ENCODE peak calls at places on chromosomes 13 and 19, in six cellular contexts. F is fibroblast of lung, J is GM23338, W is PC-3, O is endothelial cell of umbilical vein, L is mammary epithelial cell. H is an unnamed sample.

GRCh38 chr19:38139122-38139521 is 84.9 kb downstream of the DPF1 start:
- DNase-seq in J (no peak), L (no peak), W (no peak), F (no peak), O (no peak), H (no peak)

GRCh38 chr19:14476663-14477401 is 1.7 kb upstream of the PTGER1 start:
- DNase-seq in J (no peak), W (peak; percentile 83), L (peak; percentile 71), O (no peak), F (peak; percentile 92), H (no peak)

GRCh38 chr13:80096383-80096782 is 244.5 kb downstream of the SPRY2 start:
- DNase-seq in J (no peak), O (no peak), W (no peak), F (no peak), L (no peak), H (no peak)

GRCh38 chr19:41541990-41542584 is 33.9 kb upstream of the CEACAM21 start:
- DNase-seq in J (peak; percentile 87), L (peak; percentile 14), W (peak; percentile 59), F (peak; percentile 21), O (peak; percentile 67), H (no peak)

GRCh38 chr19:57688011-57688763 is 6.4 kb downstream of the ZNF551 start:
- DNase-seq in W (peak; percentile 53), O (no peak), J (no peak), L (peak; percentile 20), F (no peak), H (no peak)

GRCh38 chr19:12838182-12838890 is at the start of gene MAST1:
- DNase-seq in L (no peak), J (peak; percentile 80), F (no peak), W (peak; percentile 80), O (no peak), H (no peak)

GRCh38 chr13:46341112-46341711 is 45.8 kb downstream of the RUBCNL start:
- DNase-seq in J (no peak), O (no peak), L (peak; percentile 79), F (peak; percentile 42), W (peak; percentile 56), H (no peak)

GRCh38 chr19:27752530-27753184 is 1460.3 kb downstream of the UQCRFS1 start:
- DNase-seq in L (no peak), O (no peak), J (no peak), F (no peak), W (no peak), H (no peak)

GRCh38 chr19:18499055-18499775 is 22.7 kb downstream of the ELL start:
- DNase-seq in F (no peak), W (no peak), O (no peak), L (no peak), J (no peak), H (no peak)

GRCh38 chr19:39498262-39499081 is at the start of gene DLL3:
- DNase-seq in L (peak; percentile 10), O (peak; percentile 34), J (peak; percentile 36), W (peak; percentile 50), F (no peak), H (no peak)

GRCh38 chr13:98478134-98479129 is 98.5 kb downstream of the STK24 start:
- DNase-seq in F (peak; percentile 26), J (peak; percentile 74), W (peak; percentile 26), L (peak; percentile 56), O (peak; percentile 24), H (no peak)

GRCh38 chr13:54185785-54186184 is 1157.2 kb downstream of the OLFM4 start:
- DNase-seq in W (peak; percentile 25), O (no peak), L (no peak), J (peak; percentile 88), F (no peak), H (no peak)

GRCh38 chr19:34838753-34839431 is 65.9 kb upstream of the ZNF599 start:
- DNase-seq in F (peak; percentile 1), J (peak; percentile 91), W (no peak), O (peak; percentile 21), L (peak; percentile 1), H (no peak)

GRCh38 chr13:113119166-113119821 is 3.3 kb upstream of the F10 start:
- DNase-seq in L (no peak), O (no peak), J (no peak), F (no peak), W (no peak), H (no peak)

GRCh38 chr13:48175200-48175599 is 57.8 kb upstream of the ITM2B start:
- DNase-seq in L (no peak), O (no peak), F (no peak), J (no peak), W (no peak), H (no peak)

GRCh38 chr13:41216160-41216559 is 21.8 kb upstream of the KBTBD7 start:
- DNase-seq in J (no peak), O (peak; percentile 60), L (peak; percentile 77), F (peak; percentile 79), W (peak; percentile 55), H (no peak)

GRCh38 chr19:36081385-36081784 is 26.7 kb downstream of the WDR62 start:
- DNase-seq in W (no peak), O (no peak), L (no peak), J (no peak), F (no peak), H (no peak)

GRCh38 chr13:30995331-30995730 is 62.9 kb downstream of the TEX26 start:
- DNase-seq in F (no peak), W (no peak), J (no peak), O (no peak), L (no peak), H (no peak)

GRCh38 chr13:31001647-31002046 is 69.2 kb downstream of the TEX26 start:
- DNase-seq in W (no peak), O (no peak), L (no peak), F (no peak), J (no peak), H (no peak)

GRCh38 chr13:30998548-30999140 is 66.2 kb downstream of the TEX26 start:
- DNase-seq in O (peak; percentile 7), L (peak; percentile 21), J (no peak), W (no peak), F (peak; percentile 42), H (no peak)

GRCh38 chr13:31000889-31001288 is 68.4 kb downstream of the TEX26 start:
- DNase-seq in W (no peak), O (peak; percentile 4), J (no peak), L (no peak), F (no peak), H (no peak)

GRCh38 chr13:30997697-30998547 is 65.5 kb downstream of the TEX26 start:
- DNase-seq in J (no peak), O (no peak), W (no peak), F (no peak), L (no peak), H (no peak)
- TF ChIP-seq EZH2 in J (no peak), O (no peak), W (no peak), F (no peak), L (no peak), H (no peak)

GRCh38 chr13:111629457-111629856 is 309.0 kb downstream of the TEX29 start:
- DNase-seq in J (no peak), O (no peak), F (no peak), L (no peak), W (no peak), H (no peak)

GRCh38 chr13:111626371-111627305 is 306.2 kb downstream of the TEX29 start:
- DNase-seq in W (no peak), J (no peak), F (no peak), L (no peak), O (no peak), H (no peak)

GRCh38 chr13:111625526-111626315 is 305.3 kb downstream of the TEX29 start:
- DNase-seq in O (no peak), W (no peak), L (no peak), F (no peak), J (no peak), H (no peak)

GRCh38 chr13:111629016-111629415 is 308.6 kb downstream of the TEX29 start:
- DNase-seq in O (no peak), F (no peak), W (no peak), J (no peak), L (no peak), H (no peak)

GRCh38 chr13:111627596-111627995 is 307.2 kb downstream of the TEX29 start:
- DNase-seq in L (no peak), F (no peak), W (no peak), O (no peak), J (no peak), H (no peak)
- TF ChIP-seq EZH2 in L (no peak), F (no peak), W (no peak), O (no peak), J (no peak), H (no peak)

GRCh38 chr19:46493236-46494114 is 2.2 kb downstream of the PNMA8B start:
- DNase-seq in W (no peak), F (no peak), O (no peak), L (no peak), J (peak; percentile 77), H (no peak)
- TF ChIP-seq EZH2 in W (no peak), F (no peak), O (peak; percentile 74), L (no peak), J (peak; percentile 43), H (no peak)

GRCh38 chr19:3225677-3226093 is 1.2 kb downstream of the CELF5 start:
- DNase-seq in O (no peak), L (no peak), J (peak; percentile 48), W (no peak), F (no peak), H (no peak)
- TF ChIP-seq EZH2 in O (no peak), L (no peak), J (no peak), W (no peak), F (no peak), H (no peak)

DNA sequence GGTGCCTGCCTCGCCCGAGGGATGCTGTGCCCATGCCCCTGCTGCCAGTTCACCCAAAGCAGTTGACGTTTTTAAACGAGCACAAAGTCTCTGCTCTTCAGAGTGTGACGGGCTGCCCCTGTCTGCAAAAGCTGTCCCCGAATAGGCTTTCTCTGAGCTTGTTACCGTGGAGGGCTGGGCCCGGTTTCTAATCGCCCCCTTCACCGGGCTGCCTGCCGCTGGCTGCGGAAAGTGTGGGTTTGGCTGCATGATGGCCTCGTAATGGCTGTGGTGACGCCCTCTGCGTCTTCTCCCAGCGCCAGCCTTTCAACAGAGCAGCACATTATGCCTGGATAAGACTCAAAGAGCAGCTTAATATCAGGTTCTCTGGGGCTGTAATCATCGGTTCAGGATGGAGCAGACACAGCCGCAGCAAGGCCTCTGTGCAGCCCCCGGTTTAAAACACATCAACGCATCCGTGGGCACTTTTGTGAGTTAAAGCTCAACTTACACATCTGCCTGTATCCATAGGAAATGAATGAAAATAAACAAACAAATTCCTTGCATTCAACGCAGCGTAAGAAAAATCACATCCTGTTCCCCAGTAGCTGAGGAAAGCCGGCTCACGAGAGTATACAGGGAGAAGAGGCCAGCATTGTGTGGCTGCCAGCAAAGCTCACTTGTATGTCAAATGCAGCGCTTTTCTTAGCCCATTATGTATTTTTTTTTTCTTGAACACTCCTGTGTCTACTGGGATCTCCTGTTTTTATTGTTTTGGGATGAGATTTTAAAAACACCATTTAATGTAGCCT is 166.4 kb upstream of the SOX1 start:
- DNase-seq in J (no peak), W (no peak), O (no peak), L (no peak), F (no peak), H (no peak)
- TF ChIP-seq EZH2 in J (no peak), W (no peak), O (no peak), L (no peak), F (no peak), H (no peak)